ENCODE peak calls at places on chromosome 5, in eight cellular contexts. D, R, P, N, E, T, H and F are unnamed samples.
A peak's percentile ranks its signal among the peaks of the same experiment; 100 is the strongest.

GRCh38 chr5:147965712-147966111 is 59.4 kb upstream of the C5orf46 start:
- DNase-seq in D (no peak), R (no peak), P (no peak), N (no peak), E (no peak), T (peak; percentile 66), H (no peak), F (no peak)

GRCh38 chr5:35233601-35234000 is 3.3 kb upstream of the PRLR start:
- DNase-seq in D (no peak), R (no peak), P (no peak), N (no peak), E (no peak), T (no peak), H (no peak), F (no peak)

GRCh38 chr5:132773114-132773513 is 3.9 kb downstream of the SEPTIN8 start:
- DNase-seq in D (no peak), R (no peak), P (no peak), N (no peak), E (no peak), T (no peak), H (no peak), F (no peak)

GRCh38 chr5:57033103-57033502 is 81.2 kb upstream of the MIER3 start:
- DNase-seq in D (no peak), R (no peak), P (no peak), N (no peak), E (no peak), T (peak; percentile 87), H (no peak), F (no peak)

GRCh38 chr5:14038341-14038959 is 94.0 kb upstream of the DNAH5 start:
- DNase-seq in D (no peak), R (no peak), P (peak; percentile 61), N (no peak), E (peak; percentile 87), T (peak; percentile 70), H (no peak), F (no peak)

GRCh38 chr5:139912158-139912557 is 116.5 kb downstream of the PSD2 start:
- DNase-seq in D (no peak), R (no peak), P (no peak), N (no peak), E (no peak), T (no peak), H (no peak), F (no peak)

GRCh38 chr5:41270423-41271251 is 57.3 kb upstream of the C6 start:
- DNase-seq in D (peak; percentile 26), R (peak; percentile 57), P (peak; percentile 91), N (no peak), E (peak; percentile 27), T (peak; percentile 71), H (no peak), F (peak; percentile 45)

GRCh38 chr5:167861134-167861930 is 430.1 kb upstream of the WWC1 start:
- DNase-seq in D (no peak), R (peak; percentile 11), P (peak; percentile 26), N (no peak), E (no peak), T (peak; percentile 30), H (no peak), F (no peak)

GRCh38 chr5:56900395-56900794 is 9.0 kb upstream of the SETD9 start:
- DNase-seq in D (no peak), R (no peak), P (peak; percentile 27), N (no peak), E (no peak), T (peak; percentile 34), H (no peak), F (no peak)

GRCh38 chr5:150140830-150141229 is 14.8 kb downstream of the PDGFRB start:
- DNase-seq in D (peak; percentile 42), R (peak; percentile 65), P (peak; percentile 77), N (no peak), E (peak; percentile 76), T (no peak), H (no peak), F (no peak)

GRCh38 chr5:149641600-149641999 is 60.3 kb downstream of the ARHGEF37 start:
- DNase-seq in D (no peak), R (no peak), P (no peak), N (no peak), E (no peak), T (no peak), H (no peak), F (no peak)

GRCh38 chr5:178331491-178331981 is 98.9 kb upstream of the PHYKPL start:
- DNase-seq in D (peak; percentile 73), R (peak; percentile 70), P (peak; percentile 12), N (peak; percentile 86), E (no peak), T (no peak), H (peak; percentile 49), F (no peak)

GRCh38 chr5:135497971-135498661 is 37.6 kb downstream of the NEUROG1 start:
- DNase-seq in D (no peak), R (no peak), P (no peak), N (no peak), E (no peak), T (peak; percentile 52), H (no peak), F (no peak)

GRCh38 chr5:73378070-73378469 is 70.5 kb downstream of the FOXD1 start:
- DNase-seq in D (no peak), R (no peak), P (no peak), N (no peak), E (no peak), T (no peak), H (no peak), F (no peak)

GRCh38 chr5:157917909-157918809 is 59.2 kb upstream of the CLINT1 start:
- DNase-seq in D (peak; percentile 54), R (peak; percentile 51), P (peak; percentile 85), N (peak; percentile 17), E (peak; percentile 30), T (peak; percentile 82), H (peak; percentile 58), F (peak; percentile 78)

GRCh38 chr5:157912621-157913325 is 53.8 kb upstream of the CLINT1 start:
- DNase-seq in D (no peak), R (no peak), P (no peak), N (peak; percentile 71), E (no peak), T (peak; percentile 89), H (peak; percentile 59), F (peak; percentile 57)

GRCh38 chr5:157914389-157914788 is 55.4 kb upstream of the CLINT1 start:
- DNase-seq in D (no peak), R (no peak), P (no peak), N (no peak), E (no peak), T (no peak), H (no peak), F (no peak)

GRCh38 chr5:157913575-157913974 is 54.6 kb upstream of the CLINT1 start:
- DNase-seq in D (no peak), R (no peak), P (no peak), N (no peak), E (no peak), T (peak; percentile 27), H (no peak), F (no peak)

GRCh38 chr5:157915638-157916037 is 56.7 kb upstream of the CLINT1 start:
- DNase-seq in D (peak; percentile 93), R (peak; percentile 96), P (peak; percentile 87), N (peak; percentile 56), E (no peak), T (peak; percentile 26), H (peak; percentile 93), F (no peak)
- TF ChIP-seq CTCF in D (peak; percentile 27), R (no peak), P (no peak), N (no peak), E (no peak), T (no peak), H (no peak), F (no peak)

DNA sequence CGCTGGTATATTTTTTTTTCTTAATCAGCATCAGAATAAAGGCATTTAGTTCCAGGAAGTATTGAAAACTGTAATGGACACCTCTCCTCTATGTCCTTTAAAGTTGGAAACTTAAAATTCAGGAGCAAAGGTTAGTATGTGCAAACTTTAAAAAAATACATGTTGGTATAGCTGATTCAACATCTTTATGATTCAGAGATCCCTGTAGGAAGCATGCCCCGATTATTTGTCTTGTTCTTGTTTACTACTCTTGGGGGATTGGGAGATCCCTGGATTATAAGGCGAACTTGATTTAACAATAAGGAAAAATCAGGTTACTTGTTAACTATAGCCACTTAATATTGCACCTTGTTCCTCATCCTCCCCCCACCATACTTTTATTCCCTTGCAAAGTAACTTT is 1.7 kb downstream of the F2RL1 start:
- DNase-seq in D (no peak), R (no peak), P (no peak), N (no peak), E (no peak), T (no peak), H (no peak), F (no peak)
- H3K4me3 ChIP-seq in D (peak overlapping the region; percentile 74), R (peak overlapping the region; percentile 47), P (peak overlapping the region; percentile 91), N (no peak overlapping the region), E (no peak overlapping the region), T (peak overlapping the region; percentile 98), H (no peak overlapping the region), F (no peak overlapping the region)

DNA sequence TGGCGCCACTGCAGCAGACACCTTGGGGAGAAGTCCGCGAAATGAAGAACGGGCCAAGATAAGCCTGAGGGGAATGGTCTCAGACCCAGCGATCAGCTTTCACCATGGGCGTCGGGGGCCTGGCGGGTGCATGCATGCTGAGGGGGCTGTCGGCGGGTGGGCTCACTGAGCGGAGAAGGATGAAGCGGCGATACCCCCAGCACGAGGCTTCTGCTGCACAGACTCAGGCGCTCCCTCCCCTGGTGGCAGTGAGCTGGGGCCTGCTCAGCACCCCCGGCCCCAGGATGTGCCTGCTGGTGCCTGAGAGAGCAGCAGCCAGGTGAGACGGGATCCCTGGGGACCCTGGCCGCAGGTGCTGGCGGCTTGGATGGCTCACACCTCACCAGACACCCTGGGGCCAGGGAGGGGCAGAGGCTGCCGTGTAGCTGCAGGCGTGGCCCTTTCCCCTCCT is 31.2 kb downstream of the CEP72 start:
- DNase-seq in D (no peak), R (no peak), P (no peak), N (no peak), E (no peak), T (no peak), H (no peak), F (peak; percentile 36)
- TF ChIP-seq CTCF in D (no peak), R (no peak), P (no peak), N (no peak), E (no peak), T (no peak), H (no peak), F (no peak)

GRCh38 chr5:98786178-98786853 is 12.9 kb downstream of the RGMB start:
- DNase-seq in D (no peak), R (no peak), P (peak; percentile 56), N (peak; percentile 81), E (no peak), T (peak; percentile 60), H (no peak), F (no peak)
- H3K4me3 ChIP-seq in D (no peak overlapping the region), R (no peak overlapping the region), P (no peak overlapping the region), N (no peak overlapping the region), E (no peak overlapping the region), T (peak overlapping the region; percentile 10), H (no peak overlapping the region), F (no peak overlapping the region)

DNA sequence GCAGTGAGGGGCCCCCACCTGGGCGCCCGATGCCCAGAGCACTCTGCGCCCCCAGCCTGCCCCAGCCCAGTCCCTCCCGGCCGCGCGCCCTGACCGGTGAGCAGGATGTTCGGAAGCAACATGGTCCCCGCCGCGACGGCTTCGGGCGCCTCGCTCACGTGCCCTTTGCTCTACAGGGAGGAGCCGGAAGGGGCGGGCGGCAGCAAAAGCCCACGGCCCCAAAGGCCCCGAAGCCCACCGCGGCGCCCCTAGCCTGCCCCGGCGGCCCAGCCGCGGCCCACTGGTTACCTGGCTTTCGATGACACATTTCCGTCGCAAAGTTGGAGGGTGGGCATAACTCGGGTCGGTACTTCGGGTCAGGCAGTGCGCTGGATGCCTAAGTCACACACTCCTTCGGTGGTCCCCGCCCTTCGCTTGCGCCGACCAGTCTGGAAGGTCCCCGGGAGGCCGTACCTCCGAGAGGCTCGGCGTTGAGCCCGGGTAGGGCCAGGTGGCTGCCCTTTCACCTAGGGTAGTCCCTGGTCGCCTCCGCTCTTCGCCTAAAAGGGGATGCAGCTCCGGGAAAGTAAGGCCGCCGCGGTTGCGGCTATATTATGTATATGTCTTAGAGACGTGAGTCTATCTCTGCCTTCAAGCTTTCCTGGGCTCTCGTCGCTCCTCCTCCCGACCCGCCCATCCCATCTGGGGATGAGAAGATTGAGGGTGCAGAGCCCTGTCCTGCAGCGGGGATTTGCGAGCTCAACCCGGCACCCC is at the start of the genes AK6, RAD17 and TAF9:
- DNase-seq in D (peak; percentile 94), R (peak; percentile 92), P (peak; percentile 94), N (peak; percentile 89), E (peak; percentile 65), T (peak; percentile 92), H (peak; percentile 92), F (peak; percentile 96)
- TF ChIP-seq CTCF in D (no peak), R (no peak), P (no peak), N (peak; percentile 14), E (no peak), T (no peak), H (no peak), F (no peak)